ENCODE peak calls at places on chromosome 12, in ten cellular contexts. K is HEK293T, D is A673, R is KBM-7, T is ovary, I is GM12865, Q is aorta, L is NCI-H2081, G is cardiac fibroblast, O is NCI-H1092 treated with DMSO at 0.1 percent for 48 hours. J is an unnamed sample.

GRCh38 chr12:56122637-56123036 is 4.6 kb downstream of the ZC3H10 start:
- DNase-seq in K (no peak), D (no peak), R (no peak), T (no peak), I (no peak), Q (no peak), L (peak; percentile 61), G (no peak), O (no peak), J (no peak)

GRCh38 chr12:79127268-79127895 is 262.8 kb downstream of the SYT1 start:
- DNase-seq in K (no peak), D (no peak), R (no peak), T (no peak), I (peak; percentile 55), Q (no peak), L (no peak), G (peak; percentile 92), O (no peak), J (peak; percentile 85)

GRCh38 chr12:67415473-67415872 is 146.3 kb downstream of the CAND1 start:
- DNase-seq in K (peak; percentile 37), D (peak; percentile 67), R (peak; percentile 12), T (no peak), I (peak; percentile 28), Q (no peak), L (peak; percentile 64), G (peak; percentile 67), O (peak; percentile 68), J (peak; percentile 35)

GRCh38 chr12:53223391-53224267 is 8.4 kb downstream of the RARG start:
- DNase-seq in K (no peak), D (peak; percentile 50), R (peak; percentile 48), T (no peak), I (no peak), Q (peak; percentile 77), L (no peak), G (peak; percentile 22), O (no peak), J (no peak)

GRCh38 chr12:128803788-128804187 is 20.0 kb downstream of the SLC15A4 start:
- DNase-seq in K (no peak), D (no peak), R (no peak), T (no peak), I (no peak), Q (no peak), L (no peak), G (no peak), O (no peak), J (no peak)

GRCh38 chr12:113420996-113421595 is 1.1 kb upstream of the SDSL start:
- DNase-seq in K (no peak), D (no peak), R (no peak), T (no peak), I (no peak), Q (peak; percentile 27), L (no peak), G (no peak), O (no peak), J (no peak)

GRCh38 chr12:30622509-30622908 is 73.2 kb downstream of the IPO8 start:
- DNase-seq in K (no peak), D (peak; percentile 15), R (no peak), T (no peak), I (peak; percentile 39), Q (no peak), L (no peak), G (peak; percentile 80), O (no peak), J (peak; percentile 61)

GRCh38 chr12:12893438-12893837 is 2.1 kb downstream of the GPRC5A start:
- DNase-seq in K (no peak), D (no peak), R (no peak), T (no peak), I (no peak), Q (no peak), L (no peak), G (no peak), O (no peak), J (no peak)